ENCODE peak calls at places on chromosomes 1 and 21, in four cellular contexts. K is sigmoid colon; T is naive thymus-derived CD8-positive, alpha-beta T cell; R is mesothelial cell of epicardium. W is an unnamed sample.

GRCh38 chr21:31644648-31645047 is 14.8 kb upstream of the SOD1 start:
- DNase-seq in K (no peak), R (no peak), T (no peak), W (no peak)

GRCh38 chr1:33715195-33715811 is 148.6 kb upstream of the HMGB4 start:
- DNase-seq in K (no peak), T (no peak), R (no peak), W (no peak)

GRCh38 chr1:104156804-104157203 is 407.1 kb downstream of the AMY1C start:
- DNase-seq in T (no peak), K (no peak), R (no peak), W (no peak)

GRCh38 chr1:43952731-43953350 is 6.1 kb downstream of the IPO13 start:
- DNase-seq in K (no peak), R (peak), T (no peak), W (no peak)

GRCh38 chr1:62207187-62207586 is 12.5 kb downstream of the L1TD1 start:
- DNase-seq in T (no peak), R (no peak), K (no peak), W (no peak)

GRCh38 chr1:59329412-59330053 is 32.6 kb downstream of the FGGY start:
- DNase-seq in T (no peak), R (no peak), K (no peak), W (no peak)

GRCh38 chr1:232130815-232131474 is 499.0 kb downstream of the SIPA1L2 start:
- DNase-seq in R (no peak), T (no peak), K (no peak), W (no peak)

GRCh38 chr1:43152866-43153265 is 19.2 kb downstream of the EBNA1BP2 start:
- DNase-seq in K (no peak), R (no peak), T (no peak), W (no peak)

GRCh38 chr1:93878889-93879586 is at the start of gene DNTTIP2:
- DNase-seq in K (peak), R (peak), T (peak), W (peak)

W was measured in left lung.